ENCODE peak calls at places on chromosomes 11 and 22, in six cellular contexts. W, B, S, T, M and D are unnamed samples. For H3K9me3 and H3K4me1, the result is how much of the 10 kb centered on the place peaks cover.

GRCh38 chr22:38513063-38513462 is 7.0 kb upstream of the DDX17 start:
- DNase-seq in M (no peak), W (no peak), T (peak), S (peak), B (no peak), D (no peak)

GRCh38 chr11:68373189-68373809 is 60.9 kb downstream of the LRP5 start:
- DNase-seq in M (peak), T (no peak), W (no peak), S (no peak), B (no peak), D (no peak)

GRCh38 chr11:46332568-46333128 is 14.6 kb upstream of the DGKZ start:
- DNase-seq in S (peak), B (no peak), W (no peak), T (peak), M (no peak), D (no peak)

GRCh38 chr11:111582163-111582562 is 20.1 kb upstream of the SIK2 start:
- DNase-seq in S (no peak), T (no peak), M (no peak), W (no peak), B (no peak), D (no peak)

GRCh38 chr11:135019343-135019742 is 607.3 kb upstream of the B3GAT1 start:
- DNase-seq in M (no peak), S (no peak), W (no peak), B (no peak), T (no peak), D (no peak)

GRCh38 chr22:43796567-43796966 is 15.5 kb downstream of the EFCAB6 start:
- DNase-seq in S (peak), T (peak), B (no peak), M (no peak), W (no peak), D (no peak)

GRCh38 chr11:45683285-45684058 is 18.1 kb upstream of the CHST1 start:
- DNase-seq in T (peak), W (no peak), M (no peak), B (no peak), S (no peak), D (no peak)

GRCh38 chr22:26399288-26399687 is 29.8 kb upstream of the ASPHD2 start:
- DNase-seq in W (no peak), T (no peak), S (no peak), M (no peak), B (no peak), D (no peak)

GRCh38 chr11:39668640-39669039 is 1790.8 kb downstream of the LRRC4C start:
- DNase-seq in T (no peak), M (no peak), S (no peak), W (no peak), B (no peak), D (no peak)

GRCh38 chr11:205221-206001 is 1.8 kb downstream of the BET1L start:
- DNase-seq in M (peak), W (peak), T (no peak), B (peak), S (peak), D (no peak)

GRCh38 chr11:17720796-17721171 is 1.4 kb downstream of the MYOD1 start:
- DNase-seq in T (peak), S (peak), M (no peak), B (no peak), W (no peak), D (no peak)

GRCh38 chr11:73308003-73308962 is at the start of gene ARHGEF17:
- DNase-seq in S (peak), M (peak), W (peak), T (peak), B (peak), D (no peak)

GRCh38 chr11:2625183-2625582 is 74.6 kb downstream of the KCNQ1OT1 start:
- DNase-seq in S (no peak), B (no peak), M (no peak), W (no peak), T (no peak), D (no peak)

DNA sequence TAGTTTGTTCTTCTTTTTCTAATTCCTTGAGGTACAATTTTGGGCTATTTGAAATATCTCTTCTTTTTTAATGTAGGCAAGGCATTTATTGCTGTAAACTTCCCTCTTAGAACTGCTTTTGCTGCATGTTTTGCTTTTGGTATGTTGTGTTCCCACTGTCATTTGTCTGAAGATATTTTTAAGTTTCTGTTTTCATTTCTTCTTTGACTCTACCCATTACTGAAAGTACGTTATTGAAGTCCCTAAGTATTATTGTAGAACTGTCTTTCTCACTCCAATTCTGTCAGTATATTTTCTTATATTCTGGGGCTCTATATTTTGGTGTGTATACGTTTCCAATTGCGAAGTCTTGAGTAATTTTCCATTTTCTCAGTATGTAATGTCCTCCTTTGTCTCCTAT is 77.9 kb downstream of the KCNQ1OT1 start:
- DNase-seq in B (no peak), M (no peak), T (no peak), W (no peak), S (no peak), D (no peak)
- H3K9me3 ChIP-seq in B (under half), M (under half), T (under half), W (under half), S (under half), D (under half)

GRCh38 chr22:39906207-39906606 is 5.3 kb downstream of the GRAP2 start:
- DNase-seq in W (no peak), T (no peak), S (no peak), M (no peak), B (no peak), D (no peak)
- H3K4me1 ChIP-seq in W (under half), T (under half), S (under half), M (under half), B (under half), D (under half)

DNA sequence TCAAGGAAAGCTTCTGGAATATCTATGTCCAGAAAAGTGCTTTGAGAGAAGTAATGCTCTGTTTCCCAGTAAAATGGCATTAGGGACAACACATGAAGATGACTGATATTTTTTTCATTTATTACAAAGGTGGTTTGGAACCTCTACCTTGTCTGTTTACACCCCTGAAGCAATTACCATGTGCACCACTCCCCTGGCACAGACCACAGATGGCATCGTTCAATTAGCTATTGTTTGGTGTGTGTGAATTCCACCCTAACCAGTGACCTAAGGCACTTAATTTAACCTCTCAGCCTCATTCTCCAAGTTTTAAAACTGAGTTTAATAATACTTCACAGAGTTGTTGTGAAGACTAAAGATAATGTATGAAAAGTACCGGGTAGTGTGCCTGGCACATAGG is 127.6 kb upstream of the BMAL1 start:
- DNase-seq in B (no peak), W (no peak), T (no peak), M (no peak), S (no peak), D (no peak)
- H3K27ac ChIP-seq in B (no peak), W (no peak), T (no peak), M (no peak), S (no peak), D (no peak)

GRCh38 chr11:2650343-2650867 is 49.4 kb downstream of the KCNQ1OT1 start:
- DNase-seq in T (no peak), B (no peak), M (no peak), S (no peak), W (no peak), D (no peak)

GRCh38 chr11:2647953-2648352 is 51.8 kb downstream of the KCNQ1OT1 start:
- DNase-seq in M (no peak), B (no peak), W (no peak), S (no peak), T (no peak), D (no peak)

GRCh38 chr11:2651054-2651617 is 48.7 kb downstream of the KCNQ1OT1 start:
- DNase-seq in T (no peak), S (no peak), B (no peak), W (no peak), M (no peak), D (no peak)

GRCh38 chr11:2649848-2650247 is 49.9 kb downstream of the KCNQ1OT1 start:
- DNase-seq in T (no peak), M (no peak), S (no peak), B (no peak), W (no peak), D (no peak)

GRCh38 chr11:2649400-2649799 is 50.4 kb downstream of the KCNQ1OT1 start:
- DNase-seq in M (no peak), S (no peak), T (no peak), W (no peak), B (no peak), D (no peak)
- H3K9me3 ChIP-seq in M (under half), S (half or more), T (under half), W (half or more), B (under half), D (half or more)

DNA sequence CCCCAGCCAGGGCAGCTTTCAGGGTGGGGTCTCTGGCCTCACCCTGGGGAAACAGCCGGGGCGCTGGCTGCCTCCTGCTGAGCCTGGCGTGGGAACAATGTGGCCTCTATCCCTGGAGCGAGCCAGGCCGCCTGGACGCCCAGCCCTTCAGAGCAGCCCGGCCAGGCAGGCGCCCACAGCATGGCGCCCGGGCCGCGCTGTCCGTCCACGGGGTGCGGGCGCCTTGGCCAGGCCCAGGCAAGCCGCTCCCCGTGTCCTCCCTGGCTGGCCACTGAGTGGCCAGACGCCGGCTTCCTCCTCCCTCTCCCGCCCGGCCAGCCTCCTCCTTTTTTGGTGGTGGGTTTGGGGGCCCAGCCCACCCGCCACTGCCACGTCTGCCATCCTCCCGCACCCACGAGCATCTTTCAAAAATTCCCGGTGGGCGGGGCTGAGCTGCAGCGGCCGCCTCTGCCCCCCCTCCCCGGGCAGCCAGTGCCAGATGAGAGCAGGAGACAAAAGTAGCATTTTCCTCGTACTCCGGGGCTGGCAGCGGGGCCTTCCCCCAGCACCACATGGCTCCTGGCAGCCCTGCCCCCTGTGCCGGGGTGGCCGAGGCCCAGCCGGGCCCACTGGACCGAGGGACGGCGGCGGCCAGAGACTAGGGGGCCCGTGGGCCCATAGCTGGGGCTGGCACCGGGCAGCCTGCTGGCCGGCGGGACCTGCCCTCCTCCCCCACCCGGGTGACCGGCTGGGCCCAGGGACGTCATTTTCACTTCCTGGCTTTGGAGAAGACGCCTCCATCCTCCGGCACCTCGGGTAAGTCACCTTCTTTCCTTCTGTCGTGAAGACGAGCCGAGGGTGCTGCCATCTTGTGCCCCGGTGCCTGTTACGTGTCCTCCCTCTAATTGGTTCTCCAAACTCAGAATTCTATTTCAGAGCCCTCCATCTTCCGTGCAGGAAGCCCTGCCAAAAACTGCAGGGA is 70.2 kb upstream of the PPARA start:
- DNase-seq in T (no peak), S (no peak), B (no peak), M (peak), W (peak), D (peak)
- H3K4me1 ChIP-seq in T (under half), S (under half), B (under half), M (under half), W (half or more), D (half or more)

DNA sequence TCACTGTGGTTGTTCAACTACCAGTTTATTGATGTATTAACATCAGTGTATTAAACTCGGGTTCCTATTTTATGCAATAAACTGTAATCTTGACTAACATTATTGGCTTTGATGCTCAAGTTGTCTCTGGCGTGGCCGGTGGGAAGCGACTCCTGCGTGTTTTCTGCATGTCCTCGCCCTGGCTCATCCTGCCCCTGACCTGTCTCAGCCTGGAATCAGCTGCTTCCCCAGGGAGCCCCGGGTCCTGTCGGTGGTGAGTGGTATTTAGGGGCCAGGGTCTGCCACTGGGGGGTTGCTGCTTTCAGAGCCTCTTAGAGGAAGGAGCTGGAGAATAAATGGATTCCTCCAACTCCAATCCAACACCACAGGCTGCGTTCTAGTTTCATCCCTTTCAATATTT is 22.5 kb downstream of the IFITM10 start:
- DNase-seq in S (no peak), M (no peak), T (no peak), B (no peak), W (no peak), D (no peak)
- H3K27ac ChIP-seq in S (no peak), M (no peak), T (no peak), B (no peak), W (no peak), D (no peak)

GRCh38 chr22:49142281-49142680 is 685.4 kb downstream of the BRD1 start:
- DNase-seq in B (no peak), W (no peak), M (no peak), S (no peak), T (no peak), D (no peak)

GRCh38 chr22:49142891-49143290 is 684.8 kb downstream of the BRD1 start:
- DNase-seq in W (no peak), B (no peak), S (no peak), T (no peak), M (no peak), D (no peak)

GRCh38 chr22:49143812-49144211 is 683.9 kb downstream of the BRD1 start:
- DNase-seq in B (no peak), M (no peak), W (no peak), S (no peak), T (no peak), D (no peak)

GRCh38 chr22:49140921-49141680 is 686.6 kb downstream of the BRD1 start:
- DNase-seq in B (no peak), M (no peak), S (no peak), W (no peak), T (no peak), D (no peak)

DNA sequence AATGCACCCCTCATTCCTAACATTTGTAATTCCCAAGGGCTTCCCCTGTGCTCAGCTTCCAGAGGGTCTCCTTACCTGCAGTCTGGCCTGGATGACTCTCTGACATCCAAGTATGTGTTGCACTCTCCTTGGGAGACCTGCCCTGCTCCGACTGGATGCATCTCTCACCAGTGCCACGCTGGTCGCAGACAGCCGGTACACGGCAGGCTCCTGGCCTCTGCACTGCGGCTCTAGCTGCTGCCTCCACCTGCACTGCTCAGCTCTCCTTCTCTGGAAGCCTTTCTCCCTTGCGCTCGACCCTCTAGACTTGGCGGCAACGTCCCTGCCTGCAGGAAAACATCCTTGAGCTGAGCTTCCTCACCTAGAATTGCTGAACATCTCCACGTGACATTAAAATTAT is 685.9 kb downstream of the BRD1 start:
- DNase-seq in T (no peak), S (no peak), B (no peak), M (no peak), W (no peak), D (no peak)
- H3K9me3 ChIP-seq in T (under half), S (under half), B (under half), M (under half), W (under half), D (under half)

GRCh38 chr11:61687420-61687819 is 7.2 kb downstream of the DAGLA start:
- DNase-seq in M (no peak), T (no peak), S (no peak), W (no peak), B (no peak), D (no peak)
- H3K4me1 ChIP-seq in M (under half), T (under half), S (under half), W (under half), B (under half), D (under half)